ENCODE peak calls at places on chromosomes 4 and X, in six cellular contexts. N is pulmonary artery endothelial cell; S is transverse colon; A is activated T-helper 9 cell treated with anti-CD3 and anti-CD28 coated beads, Interleukin-2, amount 50 U/mL, for 16 hours; B is activated CD4-positive, alpha-beta T cell treated with anti-CD3 and anti-CD28 coated beads for 24 hours; W is dermis microvascular lymphatic vessel endothelial cell. K is an unnamed sample.

GRCh38 chr4:138893991-138894390 is 121.6 kb upstream of the NOCT start:
- DNase-seq in N (no peak), S (no peak), A (no peak), B (no peak), W (no peak), K (no peak)

GRCh38 chrX:7194606-7195005 is 46.7 kb upstream of the PUDP start:
- DNase-seq in N (no peak), S (no peak), A (no peak), B (no peak), W (no peak), K (no peak)

GRCh38 chr4:38989487-38989886 is 42.7 kb downstream of the TMEM156 start:
- DNase-seq in N (no peak), S (no peak), A (no peak), B (no peak), W (no peak), K (no peak)

GRCh38 chr4:2469192-2469984 is 482 bp downstream of the RNF4 start:
- DNase-seq in N (no peak), S (peak; percentile 72), A (peak; percentile 66), B (peak; percentile 70), W (peak; percentile 50), K (no peak)

GRCh38 chrX:23900220-23900797 is 7.4 kb downstream of the APOO start:
- DNase-seq in N (no peak), S (no peak), A (no peak), B (no peak), W (no peak), K (no peak)

GRCh38 chrX:69424910-69425309 is 79.2 kb upstream of the NALF2 start:
- DNase-seq in N (no peak), S (no peak), A (no peak), B (no peak), W (no peak), K (no peak)

GRCh38 chrX:50941638-50942037 is 31.1 kb downstream of the BMP15 start:
- DNase-seq in N (no peak), S (peak; percentile 8), A (peak; percentile 1), B (peak; percentile 0), W (peak; percentile 1), K (no peak)

GRCh38 chr4:3801931-3802550 is 35.9 kb downstream of the ADRA2C start:
- DNase-seq in N (no peak), S (no peak), A (no peak), B (no peak), W (no peak), K (no peak)

GRCh38 chrX:104318330-104319009 is 63.7 kb upstream of the ESX1 start:
- DNase-seq in N (no peak), S (peak; percentile 64), A (no peak), B (no peak), W (peak; percentile 74), K (no peak)

GRCh38 chr4:141768954-141769353 is 132.6 kb downstream of the IL15 start:
- DNase-seq in N (peak; percentile 71), S (no peak), A (no peak), B (no peak), W (peak; percentile 93), K (no peak)

GRCh38 chrX:154333837-154334271 is 38.3 kb downstream of the TKTL1 start:
- DNase-seq in N (peak; percentile 35), S (no peak), A (no peak), B (no peak), W (peak; percentile 52), K (no peak)

GRCh38 chr4:144209491-144209890 is 69.0 kb upstream of the GYPA start:
- DNase-seq in N (no peak), S (no peak), A (no peak), B (no peak), W (no peak), K (no peak)

GRCh38 chr4:173281001-173281400 is 53.2 kb downstream of the HMGB2 start:
- DNase-seq in N (no peak), S (no peak), A (no peak), B (no peak), W (no peak), K (no peak)

GRCh38 chr4:173522160-173522873 is 7.7 kb downstream of the HAND2 start:
- DNase-seq in N (no peak), S (peak; percentile 71), A (no peak), B (no peak), W (peak; percentile 51), K (peak; percentile 17)

GRCh38 chr4:83258463-83258862 is 26.1 kb downstream of the COQ2 start:
- DNase-seq in N (no peak), S (no peak), A (no peak), B (no peak), W (no peak), K (no peak)

GRCh38 chr4:79078339-79078738 is 139.1 kb upstream of the PAQR3 start:
- DNase-seq in N (no peak), S (no peak), A (no peak), B (no peak), W (no peak), K (no peak)

GRCh38 chr4:83906561-83906960 is 370.7 kb downstream of the GPAT3 start:
- DNase-seq in N (no peak), S (no peak), A (no peak), B (no peak), W (no peak), K (no peak)

GRCh38 chrX:38796926-38797325 is 4.3 kb upstream of the MID1IP1 start:
- DNase-seq in N (no peak), S (no peak), A (no peak), B (no peak), W (no peak), K (no peak)

GRCh38 chr4:110064295-110064694 is 134.1 kb downstream of the ELOVL6 start:
- DNase-seq in N (no peak), S (no peak), A (no peak), B (no peak), W (no peak), K (no peak)

GRCh38 chrX:93422693-93423092 is 250.7 kb downstream of the NAP1L3 start:
- DNase-seq in N (no peak), S (no peak), A (no peak), B (no peak), W (no peak), K (peak; percentile 23)

GRCh38 chrX:40996886-40997530 is 88.2 kb upstream of the USP9X start:
- DNase-seq in N (peak; percentile 27), S (no peak), A (no peak), B (no peak), W (peak; percentile 53), K (no peak)